ENCODE peak calls at places on chromosomes 1 and 21, in four cellular contexts. One of them, this sample, is unnamed.

GRCh38 chr1:231590453-231591198 is 36.0 kb upstream of the DISC1 start:
- DNase-seq in hepatocyte: peak; percentile 80
- DNase-seq in PC-3: peak; percentile 81
- DNase-seq in GM23248: peak; percentile 84
- DNase-seq in this sample: peak; percentile 66

GRCh38 chr1:65229754-65230339 is 79.5 kb upstream of the DNAJC6 start:
- DNase-seq in hepatocyte: no peak
- DNase-seq in PC-3: no peak
- DNase-seq in GM23248: no peak
- DNase-seq in this sample: no peak

GRCh38 chr1:10521537-10522157 is 46.9 kb downstream of the PEX14 start:
- DNase-seq in hepatocyte: no peak
- DNase-seq in PC-3: no peak
- DNase-seq in GM23248: no peak
- DNase-seq in this sample: no peak

GRCh38 chr1:6614019-6614952 is 755 bp downstream of the PHF13 start:
- DNase-seq in hepatocyte: peak; percentile 74
- DNase-seq in PC-3: peak; percentile 32
- DNase-seq in GM23248: peak; percentile 61
- DNase-seq in this sample: peak; percentile 22

GRCh38 chr1:193346085-193346484 is 159.7 kb upstream of the B3GALT2 start:
- DNase-seq in hepatocyte: no peak
- DNase-seq in PC-3: no peak
- DNase-seq in GM23248: no peak
- DNase-seq in this sample: no peak

GRCh38 chr1:103461171-103462105 is 64.1 kb upstream of the RNPC3 start:
- DNase-seq in hepatocyte: no peak
- DNase-seq in PC-3: peak; percentile 41
- DNase-seq in GM23248: peak; percentile 48
- DNase-seq in this sample: peak; percentile 15

GRCh38 chr1:33524586-33524985 is 52.1 kb downstream of the ZSCAN20 start:
- DNase-seq in hepatocyte: no peak
- DNase-seq in PC-3: no peak
- DNase-seq in GM23248: no peak
- DNase-seq in this sample: no peak

GRCh38 chr1:232039303-232039702 is 412.7 kb downstream of the DISC1 start:
- DNase-seq in hepatocyte: no peak
- DNase-seq in PC-3: peak; percentile 81
- DNase-seq in GM23248: peak; percentile 7
- DNase-seq in this sample: no peak

GRCh38 chr21:41241341-41241740 is 73.4 kb downstream of the BACE2 start:
- DNase-seq in hepatocyte: no peak
- DNase-seq in PC-3: no peak
- DNase-seq in GM23248: no peak
- DNase-seq in this sample: no peak

GRCh38 chr1:218600968-218601367 is 255.8 kb downstream of the TGFB2 start:
- DNase-seq in hepatocyte: no peak
- DNase-seq in PC-3: no peak
- DNase-seq in GM23248: no peak
- DNase-seq in this sample: no peak

GRCh38 chr1:6860401-6860800 is 75.1 kb downstream of the CAMTA1 start:
- DNase-seq in hepatocyte: no peak
- DNase-seq in PC-3: no peak
- DNase-seq in GM23248: peak; percentile 32
- DNase-seq in this sample: no peak

GRCh38 chr1:22500058-22500457 is 48.4 kb downstream of the ZBTB40 start:
- DNase-seq in hepatocyte: no peak
- DNase-seq in PC-3: no peak
- DNase-seq in GM23248: no peak
- DNase-seq in this sample: no peak

GRCh38 chr1:9889411-9889810 is 20.7 kb downstream of the CTNNBIP1 start:
- DNase-seq in hepatocyte: no peak
- DNase-seq in PC-3: no peak
- DNase-seq in GM23248: no peak
- DNase-seq in this sample: no peak

GRCh38 chr1:228095161-228095560 is 8.0 kb downstream of the C1orf35 start:
- DNase-seq in hepatocyte: no peak
- DNase-seq in PC-3: no peak
- DNase-seq in GM23248: no peak
- DNase-seq in this sample: no peak

GRCh38 chr21:45382698-45383000 is 22.3 kb upstream of the COL18A1 start:
- DNase-seq in hepatocyte: no peak
- DNase-seq in PC-3: no peak
- DNase-seq in GM23248: no peak
- DNase-seq in this sample: no peak
- H3K9me2 ChIP-seq in hepatocyte: no peaks in the 10 kb centered on the region
- H3K9me2 ChIP-seq in PC-3: no peaks in the 10 kb centered on the region
- H3K9me2 ChIP-seq in GM23248: no peaks in the 10 kb centered on the region
- H3K9me2 ChIP-seq in this sample: no peaks in the 10 kb centered on the region

DNA sequence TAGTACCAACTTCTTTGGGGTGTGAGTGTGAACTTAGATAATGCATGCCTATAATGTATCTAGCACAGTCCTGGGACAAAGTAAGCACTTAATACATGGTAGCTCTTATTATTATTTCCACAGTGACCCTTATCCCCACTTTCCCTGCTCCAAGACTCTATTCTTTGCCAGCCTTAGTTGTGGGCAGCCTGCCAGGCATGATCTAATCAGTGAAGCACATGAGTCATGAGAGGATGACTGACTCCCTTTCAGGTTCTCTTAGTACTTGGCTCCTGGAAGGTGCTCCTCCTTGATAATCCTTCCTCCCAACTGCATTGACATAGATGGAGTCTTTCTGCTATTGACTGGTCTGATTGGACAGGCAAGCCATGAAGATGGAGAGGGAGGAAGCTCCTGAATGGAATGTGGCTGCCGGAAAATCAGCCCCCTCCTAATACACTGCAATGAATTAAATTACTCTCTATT is 17.4 kb upstream of the GNG12 start:
- DNase-seq in hepatocyte: peak; percentile 73
- DNase-seq in PC-3: peak; percentile 98
- DNase-seq in GM23248: peak; percentile 92
- DNase-seq in this sample: no peak
- H3K4me3 ChIP-seq in hepatocyte: no peak overlapping the region
- H3K4me3 ChIP-seq in PC-3: peak overlapping the region; percentile 6
- H3K4me3 ChIP-seq in GM23248: no peak overlapping the region
- H3K4me3 ChIP-seq in this sample: no peak overlapping the region

GRCh38 chr1:100543640-100544039 is 5.7 kb downstream of the GPR88 start:
- DNase-seq in hepatocyte: no peak
- DNase-seq in PC-3: peak; percentile 79
- DNase-seq in GM23248: no peak
- DNase-seq in this sample: peak; percentile 48

GRCh38 chr1:100538935-100539835 is 1.2 kb downstream of the GPR88 start:
- DNase-seq in hepatocyte: peak; percentile 22
- DNase-seq in PC-3: peak; percentile 45
- DNase-seq in GM23248: peak; percentile 47
- DNase-seq in this sample: peak; percentile 6

GRCh38 chr1:100542264-100542663 is 4.3 kb downstream of the GPR88 start:
- DNase-seq in hepatocyte: no peak
- DNase-seq in PC-3: no peak
- DNase-seq in GM23248: no peak
- DNase-seq in this sample: no peak

GRCh38 chr1:100536031-100536430 is 1.9 kb upstream of the GPR88 start:
- DNase-seq in hepatocyte: no peak
- DNase-seq in PC-3: no peak
- DNase-seq in GM23248: no peak
- DNase-seq in this sample: peak; percentile 34

GRCh38 chr1:100539836-100540536 is 2.0 kb downstream of the GPR88 start:
- DNase-seq in hepatocyte: peak; percentile 24
- DNase-seq in PC-3: no peak
- DNase-seq in GM23248: peak; percentile 55
- DNase-seq in this sample: no peak
- TF ChIP-seq EZH2 in hepatocyte: peak; percentile 95
- TF ChIP-seq EZH2 in PC-3: peak; percentile 40
- TF ChIP-seq EZH2 in GM23248: no peak
- TF ChIP-seq EZH2 in this sample: no peak

DNA sequence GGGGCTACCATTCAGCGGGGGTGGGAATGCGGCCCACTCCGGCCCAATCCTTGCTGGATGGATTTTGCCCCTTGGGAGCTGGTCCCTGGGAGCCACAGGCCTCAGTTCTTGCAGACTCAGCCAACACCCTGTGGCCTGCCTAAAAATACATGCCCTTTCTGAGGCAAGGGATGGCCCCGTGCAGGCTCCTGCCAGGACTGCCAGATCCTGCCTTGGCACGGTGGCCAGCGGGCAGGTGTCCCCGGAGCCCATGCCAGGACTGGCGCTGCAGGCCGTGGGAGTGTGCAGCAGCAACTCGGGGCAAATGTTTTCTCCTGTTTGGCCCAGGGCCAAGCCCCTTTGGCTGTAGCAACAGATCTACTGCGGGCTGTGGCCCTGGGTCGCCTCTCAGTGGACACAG is 1.6 kb upstream of the PANK4 start:
- DNase-seq in hepatocyte: no peak
- DNase-seq in PC-3: no peak
- DNase-seq in GM23248: no peak
- DNase-seq in this sample: no peak
- H3K9me2 ChIP-seq in hepatocyte: no peaks in the 10 kb centered on the region
- H3K9me2 ChIP-seq in PC-3: no peaks in the 10 kb centered on the region
- H3K9me2 ChIP-seq in GM23248: no peaks in the 10 kb centered on the region
- H3K9me2 ChIP-seq in this sample: no peaks in the 10 kb centered on the region

GRCh38 chr1:155253797-155254196 is 1.5 kb downstream of the ENTREP3 start:
- DNase-seq in hepatocyte: no peak
- DNase-seq in PC-3: peak; percentile 69
- DNase-seq in GM23248: peak; percentile 57
- DNase-seq in this sample: no peak
- H3K4me3 ChIP-seq in hepatocyte: no peak overlapping the region
- H3K4me3 ChIP-seq in PC-3: peak overlapping the region; percentile 87
- H3K4me3 ChIP-seq in GM23248: peak overlapping the region; percentile 77
- H3K4me3 ChIP-seq in this sample: no peak overlapping the region

GRCh38 chr1:186680031-186681012 is at the start of gene PTGS2:
- DNase-seq in hepatocyte: peak; percentile 92
- DNase-seq in PC-3: peak; percentile 55
- DNase-seq in GM23248: peak; percentile 97
- DNase-seq in this sample: peak; percentile 91
- TF ChIP-seq EZH2 in hepatocyte: no peak
- TF ChIP-seq EZH2 in PC-3: no peak
- TF ChIP-seq EZH2 in GM23248: no peak
- TF ChIP-seq EZH2 in this sample: no peak